ENCODE peak calls at places on chromosomes 1 and 21, in five cellular contexts. R, I, T, G and O are unnamed samples. For H3K9me3, the result is how much of the 10 kb centered on the place peaks cover.

GRCh38 chr21:34635307-34635706 is 20.4 kb upstream of the RCAN1 start:
- DNase-seq in G (no peak), R (no peak), I (peak), T (no peak), O (no peak)

GRCh38 chr1:202145325-202146140 is 996 bp upstream of the ARL8A start:
- DNase-seq in T (peak), R (no peak), G (peak), I (no peak), O (no peak)

GRCh38 chr1:3021233-3021671 is at the start of gene ACTRT2:
- DNase-seq in T (no peak), I (no peak), G (no peak), R (no peak), O (no peak)

GRCh38 chr21:46425566-46425965 is 33.1 kb upstream of the DIP2A start:
- DNase-seq in G (no peak), I (no peak), T (no peak), R (no peak), O (no peak)

GRCh38 chr1:70436617-70437236 is 25.7 kb downstream of the CTH start:
- DNase-seq in R (no peak), G (peak), T (no peak), I (no peak), O (no peak)

GRCh38 chr1:203278087-203278884 is 27.0 kb upstream of the BTG2 start:
- DNase-seq in I (peak), T (peak), G (peak), R (peak), O (peak)

GRCh38 chr1:90133133-90133532 is 138.2 kb downstream of the ZNF326 start:
- DNase-seq in I (peak), T (peak), G (peak), R (peak), O (peak)

GRCh38 chr1:93140106-93140505 is 40.1 kb downstream of the TMED5 start:
- DNase-seq in I (no peak), T (no peak), G (peak), R (no peak), O (no peak)

GRCh38 chr1:16989676-16990391 is 9.4 kb upstream of the MFAP2 start:
- DNase-seq in R (no peak), G (no peak), T (no peak), I (no peak), O (no peak)

GRCh38 chr1:119659628-119660027 is 11.6 kb upstream of the ZNF697 start:
- DNase-seq in I (peak), R (no peak), T (no peak), G (no peak), O (no peak)

GRCh38 chr21:38600106-38600505 is 101.8 kb upstream of the ERG start:
- DNase-seq in G (no peak), R (no peak), I (no peak), T (no peak), O (no peak)

GRCh38 chr1:233114159-233114558 is 163.7 kb downstream of the NTPCR start:
- DNase-seq in G (peak), T (no peak), I (no peak), R (no peak), O (no peak)

GRCh38 chr1:240854367-240854766 is 242.4 kb upstream of the GREM2 start:
- DNase-seq in T (no peak), G (peak), R (no peak), I (no peak), O (no peak)

GRCh38 chr1:29967261-29967660 is 730.9 kb downstream of the PTPRU start:
- DNase-seq in I (no peak), G (no peak), R (no peak), T (no peak), O (no peak)

GRCh38 chr1:247088967-247089366 is 10.4 kb upstream of the ZNF670 start:
- DNase-seq in T (no peak), I (no peak), R (no peak), G (no peak), O (no peak)
- TF ChIP-seq EZH2phosphoT487 in T (no peak), I (no peak), R (no peak), G (no peak), O (no peak)

GRCh38 chr1:231465051-231465450 is 43.0 kb upstream of the EGLN1 start:
- DNase-seq in G (peak), I (no peak), R (no peak), T (peak), O (no peak)
- H2AFZ ChIP-seq in G (no peak), I (no peak), R (no peak), T (peak), O (no peak)

DNA sequence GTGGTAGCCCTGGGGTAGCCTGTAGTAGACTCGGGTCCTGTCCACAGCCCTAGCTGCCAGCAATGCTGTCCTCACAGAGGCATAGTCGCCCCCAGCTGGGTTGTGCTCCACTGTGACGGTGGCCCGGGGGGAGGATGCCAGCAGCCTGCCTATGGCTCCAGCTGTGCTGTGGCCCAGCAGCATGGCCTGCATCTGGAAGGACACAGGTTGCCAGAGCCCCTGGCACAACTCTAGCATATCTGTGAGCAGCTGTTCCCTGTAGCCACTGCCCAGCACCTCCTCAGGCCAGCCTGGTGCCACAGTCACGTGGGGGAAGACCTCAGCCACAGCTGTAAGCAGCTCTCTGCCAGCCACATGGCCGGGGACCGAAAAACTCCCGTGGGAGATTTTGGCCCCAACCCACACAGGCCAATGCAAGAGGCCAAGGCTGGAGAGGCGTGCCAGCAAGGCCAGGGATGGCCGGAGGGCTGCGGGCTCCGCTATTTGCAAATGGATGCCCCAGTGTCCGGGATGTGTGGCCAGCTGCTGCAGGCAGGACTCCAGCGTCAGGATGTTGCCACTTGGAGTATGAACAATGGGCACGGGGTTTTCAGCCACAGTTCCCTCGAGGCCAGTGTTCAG is 13.9 kb downstream of the FAM151A start:
- DNase-seq in T (no peak), I (no peak), G (no peak), R (no peak), O (no peak)
- H3K9me3 ChIP-seq in T (under half), I (under half), G (under half), R (under half), O (under half)

DNA sequence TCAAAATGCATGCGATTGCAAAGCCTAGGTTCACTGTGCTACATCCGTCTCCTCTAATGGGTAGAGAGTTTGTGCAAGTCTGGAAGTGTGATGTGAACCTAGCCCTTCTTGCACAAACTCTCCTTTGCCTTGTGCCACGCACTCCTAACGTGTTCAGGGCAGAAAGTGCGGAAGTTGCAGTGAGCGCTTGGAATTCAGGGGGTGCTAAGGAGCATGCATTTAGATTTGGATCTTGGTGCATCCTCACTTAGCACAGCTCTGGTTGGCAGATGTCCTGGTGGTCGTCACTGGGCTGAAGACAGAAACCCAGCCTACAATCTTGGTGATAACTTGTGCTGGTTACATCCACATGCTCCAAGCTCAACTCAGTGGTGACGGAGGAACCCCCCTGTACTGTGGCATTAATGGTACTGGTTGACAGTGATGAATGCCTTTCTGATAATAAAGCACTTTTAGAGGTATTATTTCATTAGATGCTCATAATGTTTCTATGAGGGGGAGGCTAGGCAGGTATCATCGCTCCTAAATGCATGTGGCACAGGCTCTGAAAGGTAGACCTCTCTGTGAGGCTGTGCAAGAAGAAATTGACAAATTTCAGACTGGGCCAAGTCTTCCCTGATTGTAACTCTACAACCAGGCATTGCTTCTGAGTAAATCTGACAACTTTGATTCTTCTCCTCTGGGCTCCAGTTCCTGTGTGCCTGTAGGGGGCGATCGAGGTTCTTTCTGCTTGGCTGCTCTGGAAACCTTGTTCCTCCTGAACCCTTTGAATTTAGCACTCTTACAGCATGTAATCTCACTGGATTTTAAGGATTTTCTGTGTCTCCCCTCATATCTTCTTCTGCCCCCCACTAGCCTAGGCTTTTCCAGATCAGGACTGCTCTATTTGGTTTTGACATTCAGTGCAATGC is 40.6 kb downstream of the MAPKAPK2 start:
- DNase-seq in G (peak), R (peak), I (peak), T (peak), O (peak)
- TF ChIP-seq EZH2phosphoT487 in G (no peak), R (no peak), I (no peak), T (no peak), O (no peak)

GRCh38 chr1:28882009-28882628 is 32.2 kb upstream of the EPB41 start:
- DNase-seq in R (peak), G (peak), T (peak), I (peak), O (peak)
- H2AFZ ChIP-seq in R (no peak), G (peak), T (peak), I (no peak), O (peak)

GRCh38 chr1:72177711-72178110 is 104.6 kb downstream of the NEGR1 start:
- DNase-seq in T (no peak), I (no peak), G (peak), R (no peak), O (no peak)
- H3K9me3 ChIP-seq in T (under half), I (under half), G (under half), R (under half), O (under half)

GRCh38 chr1:230114245-230114651 is 47.2 kb downstream of the GALNT2 start:
- DNase-seq in G (no peak), R (no peak), T (no peak), I (no peak), O (no peak)
- TF ChIP-seq EZH2phosphoT487 in G (no peak), R (no peak), T (no peak), I (no peak), O (no peak)

GRCh38 chr1:116494745-116495144 is 76.1 kb downstream of the CD58 start:
- DNase-seq in G (peak), T (no peak), R (peak), I (no peak), O (no peak)
- H2AFZ ChIP-seq in G (peak), T (no peak), R (no peak), I (peak), O (no peak)

GRCh38 chr1:82538876-82539275 is 738.1 kb downstream of the ADGRL2 start:
- DNase-seq in R (no peak), G (peak), T (no peak), I (no peak), O (no peak)
- H3K9me3 ChIP-seq in R (under half), G (under half), T (under half), I (under half), O (under half)